ENCODE peak calls at places on chromosomes 13 and 19, in five cellular contexts. C, Z, D, U and P are unnamed samples.

GRCh38 chr19:2733930-2734588 is 5.8 kb downstream of the SLC39A3 start:
- DNase-seq in C (no peak), D (no peak), U (no peak), Z (no peak), P (peak)

GRCh38 chr19:50313812-50314536 is 15.2 kb downstream of the KCNC3 start:
- DNase-seq in U (peak), C (no peak), D (no peak), Z (no peak), P (peak)

GRCh38 chr13:79749985-79750551 is 269.1 kb downstream of the NDFIP2 start:
- DNase-seq in U (peak), Z (peak), D (no peak), C (peak), P (no peak)

GRCh38 chr19:19366691-19367396 is 38.6 kb upstream of the GATAD2A start:
- DNase-seq in D (peak), C (no peak), Z (peak), U (peak), P (no peak)

GRCh38 chr13:20812890-20813289 is 39.1 kb upstream of the EEF1AKMT1 start:
- DNase-seq in U (no peak), D (no peak), Z (no peak), C (no peak), P (no peak)

GRCh38 chr19:13830761-13831481 is 35.7 kb downstream of the ZSWIM4 start:
- DNase-seq in Z (no peak), U (no peak), C (no peak), D (no peak), P (no peak)

GRCh38 chr13:30052127-30052526 is 201.7 kb upstream of the UBL3 start:
- DNase-seq in Z (no peak), U (no peak), C (no peak), D (no peak), P (no peak)

GRCh38 chr13:91647361-91647970 is 249.0 kb downstream of the GPC5 start:
- DNase-seq in D (peak), C (no peak), U (peak), Z (peak), P (no peak)

GRCh38 chr13:113639661-113640262 is 18.2 kb downstream of the ATP4B start:
- DNase-seq in C (peak), D (no peak), Z (no peak), U (peak), P (peak)

GRCh38 chr13:99041788-99042187 is 63.9 kb upstream of the DOCK9 start:
- DNase-seq in C (no peak), U (no peak), D (no peak), Z (no peak), P (no peak)

GRCh38 chr19:50959731-50960500 is 7.1 kb upstream of the KLK5 start:
- DNase-seq in D (no peak), Z (no peak), C (no peak), U (no peak), P (no peak)